ENCODE peak calls at places on chromosomes 6 and 20, in ten cellular contexts. F, C, H, E, V, N, S, M, G and T are unnamed samples.

GRCh38 chr6:15363164-15363522 is 117.3 kb downstream of the JARID2 start:
- DNase-seq in F (no peak), C (no peak), H (no peak), E (no peak), V (no peak), N (no peak), S (no peak), M (no peak), G (no peak), T (no peak)

GRCh38 chr6:160667854-160668481 is 3.9 kb upstream of the LPA start:
- DNase-seq in F (peak), C (peak), H (no peak), E (peak), V (no peak), N (peak), S (no peak), M (no peak), G (peak), T (peak)

GRCh38 chr6:136503303-136503702 is 46.9 kb downstream of the MAP7 start:
- DNase-seq in F (no peak), C (no peak), H (no peak), E (no peak), V (no peak), N (no peak), S (no peak), M (no peak), G (no peak), T (no peak)

GRCh38 chr6:42970859-42971612 is 7.9 kb downstream of the PEX6 start:
- DNase-seq in F (no peak), C (no peak), H (no peak), E (no peak), V (no peak), N (no peak), S (no peak), M (no peak), G (no peak), T (no peak)

GRCh38 chr6:29749668-29750067 is 26.4 kb downstream of the HLA-F start:
- DNase-seq in F (no peak), C (no peak), H (no peak), E (no peak), V (no peak), N (no peak), S (no peak), M (no peak), G (no peak), T (no peak)

GRCh38 chr6:170089937-170090335 is 200.9 kb downstream of the DLL1 start:
- DNase-seq in F (no peak), C (no peak), H (no peak), E (no peak), V (no peak), N (no peak), S (no peak), M (no peak), G (no peak), T (no peak)

GRCh38 chr6:169112483-169113320 is 140.9 kb downstream of the THBS2 start:
- DNase-seq in F (peak), C (no peak), H (no peak), E (no peak), V (no peak), N (no peak), S (no peak), M (no peak), G (no peak), T (no peak)

GRCh38 chr6:112841553-112842337 is 494.6 kb downstream of the RFPL4B start:
- DNase-seq in F (no peak), C (no peak), H (no peak), E (no peak), V (no peak), N (no peak), S (no peak), M (no peak), G (no peak), T (no peak)

GRCh38 chr6:11209941-11210340 is 22.5 kb downstream of the NEDD9 start:
- DNase-seq in F (no peak), C (no peak), H (no peak), E (no peak), V (no peak), N (no peak), S (no peak), M (no peak), G (no peak), T (no peak)

GRCh38 chr20:764255-764654 is 4.0 kb downstream of the SLC52A3 start:
- DNase-seq in F (no peak), C (no peak), H (no peak), E (no peak), V (no peak), N (peak), S (no peak), M (no peak), G (no peak), T (no peak)